ENCODE peak calls at places on chromosomes 13 and 19, in eight cellular contexts. J, U, D, C, V, A, R and S are unnamed samples.

GRCh38 chr13:102584423-102584822 is 12.4 kb upstream of the TPP2 start:
- DNase-seq in U (no peak), J (no peak), R (no peak), V (no peak), A (no peak), C (no peak), D (no peak), S (no peak)

GRCh38 chr13:114107686-114108081 is 24.7 kb downstream of the RASA3 start:
- DNase-seq in V (peak), R (peak), J (peak), A (no peak), D (no peak), U (no peak), C (peak), S (peak)

GRCh38 chr19:51247972-51248371 is 2.9 kb upstream of the SIGLECL1 start:
- DNase-seq in D (no peak), J (no peak), U (no peak), V (no peak), C (no peak), A (no peak), R (no peak), S (no peak)

GRCh38 chr13:59951011-59951410 is 212.7 kb downstream of the DIAPH3 start:
- DNase-seq in C (no peak), J (peak), U (no peak), R (no peak), A (no peak), V (no peak), D (no peak), S (no peak)

GRCh38 chr19:30086916-30087315 is 144.9 kb downstream of the URI1 start:
- DNase-seq in V (no peak), A (no peak), U (no peak), J (no peak), R (no peak), C (no peak), D (no peak), S (no peak)

GRCh38 chr13:59696229-59696628 is 467.5 kb downstream of the DIAPH3 start:
- DNase-seq in U (no peak), C (no peak), A (no peak), J (no peak), R (no peak), D (no peak), V (no peak), S (no peak)

GRCh38 chr13:28564030-28564429 is 69.1 kb upstream of the FLT1 start:
- DNase-seq in A (no peak), C (no peak), R (no peak), U (no peak), V (no peak), J (no peak), D (no peak), S (no peak)

GRCh38 chr19:41218615-41219507 is at the start of gene AXL:
- DNase-seq in C (peak), A (peak), J (peak), R (peak), D (peak), U (peak), V (peak), S (no peak)

GRCh38 chr19:15265849-15266248 is 33.6 kb upstream of the EPHX3 start:
- DNase-seq in U (peak), C (peak), V (peak), R (peak), D (peak), J (peak), A (no peak), S (peak)

GRCh38 chr19:44684892-44685847 is 13.8 kb upstream of the CEACAM16 start:
- DNase-seq in R (no peak), C (no peak), D (peak), U (no peak), J (peak), A (peak), V (peak), S (no peak)

GRCh38 chr19:46198756-46199155 is 30.8 kb upstream of the IGFL1 start:
- DNase-seq in J (no peak), V (no peak), R (no peak), A (no peak), C (no peak), D (no peak), U (no peak), S (no peak)

GRCh38 chr13:40272776-40273139 is 393.7 kb downstream of the FOXO1 start:
- DNase-seq in A (no peak), V (peak), C (no peak), U (no peak), R (no peak), D (no peak), J (peak), S (no peak)

GRCh38 chr19:15862444-15862843 is 35.4 kb downstream of the CYP4F2 start:
- DNase-seq in R (no peak), D (no peak), C (no peak), V (no peak), A (no peak), J (no peak), U (no peak), S (no peak)

GRCh38 chr13:55013051-55013450 is 1984.4 kb downstream of the OLFM4 start:
- DNase-seq in C (no peak), J (no peak), R (no peak), A (peak), V (no peak), D (no peak), U (no peak), S (no peak)

GRCh38 chr19:50823389-50824042 is at the start of gene KLK1:
- DNase-seq in D (no peak), C (no peak), R (no peak), A (no peak), V (no peak), J (no peak), U (no peak), S (peak)

GRCh38 chr13:113086031-113086750 is 19.4 kb upstream of the F7 start:
- DNase-seq in V (peak), U (no peak), C (no peak), A (peak), D (no peak), J (no peak), R (peak), S (no peak)

GRCh38 chr13:97188207-97188606 is 33.9 kb upstream of the MBNL2 start:
- DNase-seq in J (no peak), R (no peak), C (no peak), U (no peak), A (no peak), D (no peak), V (no peak), S (no peak)

GRCh38 chr13:18953139-18953930 is 228.3 kb downstream of the TUBA3C start:
- DNase-seq in D (no peak), A (no peak), V (no peak), J (no peak), U (no peak), C (no peak), R (no peak), S (no peak)

GRCh38 chr13:73107970-73108369 is 49.2 kb downstream of the KLF5 start:
- DNase-seq in A (no peak), U (no peak), D (no peak), J (no peak), V (no peak), R (no peak), C (no peak), S (no peak)

GRCh38 chr13:109781384-109782065 is 4.9 kb downstream of the IRS2 start:
- DNase-seq in C (peak), A (no peak), D (peak), J (no peak), U (peak), V (no peak), R (no peak), S (no peak)

GRCh38 chr13:106517151-106517847 is 18.2 kb downstream of the EFNB2 start:
- DNase-seq in R (no peak), V (no peak), U (no peak), J (no peak), D (no peak), C (no peak), A (no peak), S (no peak)

GRCh38 chr19:48539503-48540096 is 12.4 kb upstream of the SULT2B1 start:
- DNase-seq in D (no peak), C (no peak), R (peak), J (peak), V (peak), U (no peak), A (no peak), S (no peak)

GRCh38 chr13:106513608-106514007 is 21.9 kb downstream of the EFNB2 start:
- DNase-seq in A (peak), R (no peak), J (no peak), C (no peak), U (no peak), D (no peak), V (no peak), S (no peak)

GRCh38 chr13:37129867-37130266 is 24.4 kb upstream of the CSNK1A1L start:
- DNase-seq in R (no peak), J (no peak), C (no peak), U (no peak), D (no peak), V (no peak), A (no peak), S (no peak)

GRCh38 chr13:97139704-97140103 is 82.4 kb upstream of the MBNL2 start:
- DNase-seq in D (no peak), U (no peak), C (no peak), V (no peak), A (no peak), J (no peak), R (no peak), S (no peak)

GRCh38 chr13:39317284-39317683 is 279.0 kb downstream of the NHLRC3 start:
- DNase-seq in J (peak), D (peak), R (peak), C (no peak), V (peak), A (no peak), U (peak), S (no peak)

DNA sequence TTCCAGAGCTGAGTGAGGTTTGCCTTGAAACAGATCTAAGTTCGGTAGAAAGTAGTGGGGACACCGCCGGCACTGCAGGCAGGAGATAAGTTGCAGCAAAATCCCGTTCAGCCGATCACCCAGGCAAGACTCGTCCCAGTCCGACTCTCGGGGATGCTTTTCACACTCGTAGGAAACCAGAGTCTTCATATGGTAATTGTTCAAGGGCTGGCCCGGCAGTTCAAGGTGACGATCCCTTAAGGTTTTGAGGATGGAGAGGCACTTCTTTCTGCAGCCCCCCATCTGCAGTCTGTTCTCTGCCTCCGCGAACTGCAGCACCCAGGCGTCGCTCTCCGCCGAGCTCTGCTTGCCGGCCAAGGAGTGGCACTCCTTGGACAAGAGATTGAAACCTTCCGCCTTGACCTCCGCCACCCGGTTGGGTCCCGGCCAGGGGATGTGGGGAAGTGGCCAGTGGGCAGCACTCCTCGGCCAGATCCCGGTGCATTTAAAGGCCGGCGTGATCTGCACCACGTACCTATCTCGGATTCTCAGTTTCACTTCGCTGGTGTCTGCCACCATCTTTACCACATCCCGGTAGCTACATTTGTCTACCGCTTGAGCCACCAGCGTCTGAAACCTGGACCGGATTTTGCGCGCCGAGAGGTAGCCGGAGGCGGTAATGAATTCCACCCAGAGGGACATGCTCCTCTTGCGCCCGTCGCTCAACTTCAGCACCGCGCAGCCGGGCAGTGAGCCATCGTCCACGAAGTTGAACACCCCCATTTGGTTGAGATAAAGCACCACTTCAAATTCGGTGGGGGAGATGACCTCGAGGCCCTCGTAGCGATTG is 1.1 kb downstream of the MAB21L1 start:
- DNase-seq in C (peak), R (peak), A (peak), D (no peak), U (peak), V (peak), J (peak), S (no peak)
- H3K4me3 ChIP-seq in C (peak), R (peak), A (peak), D (peak), U (peak), V (peak), J (peak), S (no peak)

DNA sequence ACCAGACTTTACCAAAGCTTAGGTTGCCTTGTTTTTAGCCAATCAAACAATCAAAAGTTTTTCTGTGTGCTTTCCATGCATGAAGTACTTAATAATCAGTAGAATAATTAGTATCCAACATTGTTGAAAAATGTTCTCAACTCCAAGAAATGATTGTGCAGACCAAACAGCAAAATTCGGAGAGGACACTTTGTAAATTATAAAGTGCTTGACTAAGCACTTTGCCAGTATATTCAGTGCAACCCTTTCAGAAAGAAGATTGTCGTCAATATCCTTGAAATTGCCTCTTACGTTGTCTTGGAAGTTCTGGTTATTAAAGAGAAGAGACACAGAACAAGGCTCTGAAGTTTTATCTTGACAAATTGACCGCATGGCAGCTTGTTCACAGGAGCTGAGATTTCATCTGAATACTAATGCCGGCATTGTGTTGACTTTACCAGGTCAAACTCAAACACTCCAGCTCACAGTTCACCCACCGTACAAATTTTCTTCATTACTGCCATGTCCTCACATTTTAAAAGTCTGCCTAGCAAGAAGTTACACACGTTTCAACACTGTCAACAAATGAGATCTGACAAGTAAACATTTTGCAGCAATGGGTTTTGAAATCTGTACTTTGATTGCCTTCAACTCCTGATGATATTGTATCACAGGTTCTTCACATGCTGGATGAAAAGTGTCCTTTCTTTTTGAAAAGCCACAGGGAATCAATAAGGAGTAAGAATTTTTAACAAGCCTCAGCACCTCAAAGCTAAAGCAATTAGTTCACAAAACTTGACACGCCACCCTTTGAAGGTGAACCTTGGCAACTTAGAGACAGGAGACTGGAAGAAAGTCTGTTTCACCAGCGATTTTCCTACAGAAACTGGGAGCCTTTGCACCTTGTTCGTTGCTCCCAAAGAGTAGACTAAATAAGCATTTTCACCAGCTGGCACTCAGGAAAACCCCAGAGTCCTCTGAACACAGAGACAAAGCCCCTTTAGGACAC is 150.9 kb downstream of the RFC3 start:
- DNase-seq in A (no peak), D (no peak), J (no peak), C (no peak), U (no peak), R (no peak), V (no peak), S (no peak)
- H3K4me3 ChIP-seq in A (no peak), D (no peak), J (no peak), C (no peak), U (no peak), R (no peak), V (no peak), S (no peak)

GRCh38 chr19:4278926-4279529 is at the start of gene SHD:
- DNase-seq in A (peak), R (no peak), J (no peak), C (no peak), D (no peak), V (no peak), U (no peak), S (no peak)
- H3K4me3 ChIP-seq in A (peak), R (peak), J (no peak), C (peak), D (no peak), V (no peak), U (peak), S (no peak)

DNA sequence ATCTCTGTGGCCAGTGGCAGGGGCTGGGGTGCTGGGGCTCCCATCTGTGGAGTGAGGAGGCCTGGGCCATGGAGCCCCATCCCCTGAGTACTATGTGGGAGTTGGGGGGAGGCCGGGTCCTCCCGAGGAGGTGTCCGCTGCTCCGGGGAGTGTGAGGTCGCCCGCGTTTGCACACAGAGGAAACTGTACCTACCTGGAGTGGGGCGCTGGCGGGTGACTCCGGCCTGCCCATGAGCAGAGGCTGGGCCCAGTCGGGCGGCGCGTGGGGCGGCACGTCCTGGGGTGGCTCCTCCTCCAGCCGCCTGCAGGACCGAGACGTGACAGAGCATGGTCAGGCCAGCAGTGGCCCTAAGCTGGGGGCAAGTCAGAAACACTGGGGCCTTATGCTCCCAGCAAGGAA is 33.8 kb upstream of the MATK start:
- DNase-seq in U (no peak), A (no peak), R (no peak), V (no peak), C (no peak), J (no peak), D (no peak), S (no peak)
- H3K4me3 ChIP-seq in U (no peak), A (no peak), R (no peak), V (no peak), C (no peak), J (no peak), D (no peak), S (no peak)

DNA sequence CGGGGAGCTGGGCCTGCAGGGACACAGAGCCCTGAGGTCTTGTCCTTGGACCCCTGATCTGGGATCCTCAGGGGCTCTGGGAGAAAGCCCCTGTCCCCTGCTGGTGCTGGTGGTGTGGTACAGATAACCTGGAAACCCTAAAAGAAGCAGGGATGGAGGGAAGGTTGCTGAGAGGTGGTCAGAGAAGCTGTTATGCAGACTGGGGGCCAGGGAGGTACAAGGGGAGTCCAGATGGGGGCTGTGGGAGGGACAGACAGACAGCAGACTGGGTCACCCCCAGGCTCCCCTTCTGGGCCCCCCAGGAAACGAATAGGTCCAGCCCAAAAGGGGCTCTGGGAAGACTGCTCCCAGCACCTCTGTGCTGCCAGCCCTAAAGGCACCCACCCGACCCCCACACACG is 34.7 kb upstream of the PEPD start:
- DNase-seq in C (peak), A (no peak), U (no peak), D (no peak), R (no peak), V (no peak), J (no peak), S (no peak)
- H3K4me3 ChIP-seq in C (no peak), A (no peak), U (no peak), D (no peak), R (no peak), V (no peak), J (no peak), S (no peak)

GRCh38 chr19:8149261-8150094 is at the start of gene FBN3:
- DNase-seq in D (no peak), V (no peak), A (peak), U (no peak), J (no peak), R (no peak), C (no peak), S (no peak)

GRCh38 chr19:8148088-8148409 is 1.3 kb downstream of the FBN3 start:
- DNase-seq in J (no peak), D (no peak), U (no peak), R (no peak), A (no peak), V (no peak), C (no peak), S (no peak)

GRCh38 chr19:8147579-8147978 is 1.8 kb downstream of the FBN3 start:
- DNase-seq in U (no peak), R (no peak), C (no peak), V (no peak), A (no peak), D (no peak), J (no peak), S (no peak)

GRCh38 chr19:8146877-8147575 is 2.4 kb downstream of the FBN3 start:
- DNase-seq in D (no peak), R (no peak), A (no peak), U (no peak), C (no peak), V (no peak), J (no peak), S (no peak)

GRCh38 chr19:8148410-8149231 is 771 bp downstream of the FBN3 start:
- DNase-seq in A (peak), J (no peak), D (no peak), R (no peak), C (no peak), V (no peak), U (no peak), S (peak)
- H3K4me3 ChIP-seq in A (peak), J (no peak), D (no peak), R (peak), C (no peak), V (no peak), U (no peak), S (peak)

DNA sequence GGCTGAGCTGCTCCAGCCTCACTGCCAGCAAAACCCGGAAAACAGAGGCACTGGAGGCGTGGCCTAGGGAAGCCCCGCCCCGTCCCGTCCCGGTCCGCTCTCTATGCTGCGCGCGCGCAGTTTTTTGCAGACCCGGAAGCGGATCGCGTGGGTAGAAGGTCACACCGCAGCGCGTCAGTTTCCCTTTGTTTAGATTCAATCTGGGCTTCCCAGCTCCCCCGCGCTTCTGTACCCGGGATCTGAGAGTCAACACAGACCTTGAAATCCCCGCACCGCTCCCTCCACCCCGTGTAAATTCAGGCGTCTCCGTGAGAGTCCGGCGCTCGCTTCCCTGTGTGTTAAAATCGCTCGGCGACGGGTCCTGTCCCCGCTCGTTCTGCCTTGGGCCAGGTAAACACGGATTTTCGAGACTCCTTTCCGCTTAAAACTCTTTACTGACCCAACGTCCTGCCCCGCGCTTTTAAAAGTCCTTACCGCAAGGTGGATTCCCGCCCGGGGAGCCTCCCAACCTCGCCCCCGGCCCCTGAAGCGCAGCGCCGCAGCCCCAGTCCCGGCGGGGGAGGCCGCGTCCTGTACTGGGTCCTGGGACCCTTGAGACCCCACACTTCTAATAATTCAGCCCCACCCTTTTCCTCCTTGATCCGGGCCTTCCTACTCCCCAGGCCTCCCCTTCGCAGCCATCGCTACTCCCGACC is at the start of gene ZNF610:
- DNase-seq in U (peak), V (peak), R (peak), J (peak), D (peak), C (peak), A (peak), S (peak)
- H3K4me3 ChIP-seq in U (peak), V (peak), R (peak), J (peak), D (peak), C (peak), A (peak), S (peak)